ENCODE peak calls at places on chromosome 15, in seven cellular contexts. L, Y, G, N, A, V and Z are unnamed samples.

GRCh38 chr15:92009162-92009561 is 155.7 kb downstream of the SLCO3A1 start:
- DNase-seq in N (no peak), Y (no peak), G (no peak), L (no peak), V (no peak), A (no peak), Z (no peak)

GRCh38 chr15:35487417-35487816 is 58.5 kb downstream of the DPH6 start:
- DNase-seq in G (no peak), V (no peak), A (no peak), Y (no peak), N (no peak), L (no peak), Z (no peak)

GRCh38 chr15:80576519-80577090 is 118.5 kb upstream of the ABHD17C start:
- DNase-seq in V (no peak), G (no peak), N (no peak), Y (no peak), A (peak; percentile 67), L (no peak), Z (no peak)

GRCh38 chr15:47607750-47608149 is 109.6 kb upstream of the SEMA6D start:
- DNase-seq in Y (no peak), G (no peak), L (no peak), N (no peak), A (no peak), V (no peak), Z (no peak)

GRCh38 chr15:101045835-101046691 is 126.9 kb downstream of the LRRK1 start:
- DNase-seq in V (peak; percentile 8), Y (no peak), A (peak; percentile 39), N (no peak), L (no peak), G (no peak), Z (peak; percentile 62)

GRCh38 chr15:45115312-45115820 is 1.2 kb downstream of the DUOXA2 start:
- DNase-seq in Y (no peak), A (no peak), G (no peak), V (no peak), L (no peak), N (no peak), Z (peak; percentile 68)

GRCh38 chr15:41238100-41238499 is 7.0 kb downstream of the CHP1 start:
- DNase-seq in V (no peak), A (no peak), L (no peak), Y (no peak), G (no peak), N (no peak), Z (no peak)

GRCh38 chr15:31485911-31486461 is 159.4 kb downstream of the KLF13 start:
- DNase-seq in N (no peak), V (no peak), Y (no peak), A (no peak), L (no peak), G (no peak), Z (no peak)

GRCh38 chr15:31216210-31216911 is 110.3 kb upstream of the KLF13 start:
- DNase-seq in G (peak; percentile 68), A (peak; percentile 96), Y (no peak), N (peak; percentile 74), V (peak; percentile 24), L (peak; percentile 78), Z (peak; percentile 98)

GRCh38 chr15:50168778-50169411 is 13.1 kb upstream of the SLC27A2 start:
- DNase-seq in V (no peak), L (no peak), A (no peak), G (no peak), N (no peak), Y (no peak), Z (no peak)

GRCh38 chr15:58622877-58623276 is 126.6 kb downstream of the ADAM10 start:
- DNase-seq in A (no peak), V (no peak), Y (no peak), G (no peak), N (no peak), L (no peak), Z (no peak)

GRCh38 chr15:30033211-30033610 is 49.5 kb upstream of the GOLGA8J start:
- DNase-seq in G (no peak), N (no peak), A (no peak), Y (no peak), V (no peak), L (no peak), Z (no peak)

GRCh38 chr15:60913901-60914300 is 315.2 kb downstream of the RORA start:
- DNase-seq in Y (no peak), G (no peak), N (no peak), V (no peak), L (no peak), A (no peak), Z (no peak)

GRCh38 chr15:69463182-69463756 is 10.7 kb downstream of the RPLP1 start:
- DNase-seq in V (no peak), A (no peak), Y (no peak), G (no peak), N (no peak), L (no peak), Z (no peak)

GRCh38 chr15:25287823-25288222 is 151.0 kb downstream of the UBE3A start:
- DNase-seq in L (no peak), A (no peak), Y (no peak), G (no peak), V (no peak), N (no peak), Z (no peak)

GRCh38 chr15:28896944-28897343 is 11.2 kb downstream of the APBA2 start:
- DNase-seq in G (peak; percentile 91), N (peak; percentile 36), Y (no peak), A (no peak), V (no peak), L (no peak), Z (peak; percentile 35)

GRCh38 chr15:26631894-26632293 is 141.0 kb downstream of the GABRB3 start:
- DNase-seq in L (no peak), Y (no peak), G (no peak), V (no peak), A (no peak), N (no peak), Z (no peak)

GRCh38 chr15:60086676-60087446 is 82.8 kb downstream of the FOXB1 start:
- DNase-seq in Y (no peak), G (no peak), N (no peak), A (no peak), V (no peak), L (no peak), Z (no peak)

GRCh38 chr15:39594056-39594763 is 13.3 kb downstream of the THBS1 start:
- DNase-seq in V (no peak), Y (no peak), N (no peak), A (no peak), L (no peak), G (no peak), Z (peak; percentile 64)

GRCh38 chr15:70111203-70112017 is 13.7 kb upstream of the TLE3 start:
- DNase-seq in Y (no peak), G (peak; percentile 72), A (peak; percentile 88), V (no peak), N (peak; percentile 75), L (no peak), Z (peak; percentile 89)

GRCh38 chr15:27486676-27487290 is 515.8 kb downstream of the GABRG3 start:
- DNase-seq in N (no peak), L (no peak), A (no peak), Y (no peak), V (no peak), G (no peak), Z (no peak)